ENCODE peak calls at places on chromosomes 3 and 15, in six cellular contexts. P, W, X, J, Z and F are unnamed samples.

GRCh38 chr3:27728195-27729087 is 6.3 kb upstream of the EOMES start:
- DNase-seq in P (no peak), W (no peak), X (no peak), J (peak), Z (no peak), F (no peak)

GRCh38 chr3:168534761-168535160 is 439.0 kb upstream of the GOLIM4 start:
- DNase-seq in P (no peak), W (no peak), X (no peak), J (no peak), Z (no peak), F (no peak)

GRCh38 chr3:197003461-197004385 is 25.9 kb downstream of the MELTF start:
- DNase-seq in P (peak), W (no peak), X (no peak), J (no peak), Z (peak), F (no peak)

GRCh38 chr3:111989061-111989678 is 9.6 kb upstream of the TAGLN3 start:
- DNase-seq in P (no peak), W (peak), X (no peak), J (peak), Z (no peak), F (no peak)

GRCh38 chr3:123805504-123805903 is 78.6 kb downstream of the MYLK start:
- DNase-seq in P (no peak), W (no peak), X (no peak), J (no peak), Z (no peak), F (no peak)

GRCh38 chr3:187024561-187025226 is 94.4 kb downstream of the ST6GAL1 start:
- DNase-seq in P (no peak), W (no peak), X (no peak), J (no peak), Z (no peak), F (no peak)

GRCh38 chr3:42254566-42254965 is 11.4 kb downstream of the CCK start:
- DNase-seq in P (no peak), W (no peak), X (no peak), J (no peak), Z (peak), F (no peak)

GRCh38 chr3:13264468-13264795 is 155.7 kb downstream of the NUP210 start:
- DNase-seq in P (no peak), W (no peak), X (no peak), J (no peak), Z (no peak), F (no peak)

GRCh38 chr3:65672876-65673815 is 365.6 kb downstream of the MAGI1 start:
- DNase-seq in P (peak), W (peak), X (peak), J (peak), Z (peak), F (peak)

GRCh38 chr3:56725175-56725574 is 42.1 kb upstream of the TASOR start:
- DNase-seq in P (no peak), W (no peak), X (no peak), J (peak), Z (no peak), F (no peak)

GRCh38 chr15:70259030-70259424 is 161.3 kb upstream of the TLE3 start:
- DNase-seq in P (peak), W (peak), X (peak), J (no peak), Z (peak), F (peak)

GRCh38 chr15:52018693-52019393 is at the start of gene MAPK6:
- DNase-seq in P (peak), W (peak), X (peak), J (peak), Z (peak), F (peak)

GRCh38 chr3:159169828-159170227 is 368.0 kb downstream of the MFSD1 start:
- DNase-seq in P (no peak), W (peak), X (no peak), J (no peak), Z (no peak), F (no peak)

GRCh38 chr3:171348121-171348520 is 112.1 kb downstream of the TNIK start:
- DNase-seq in P (no peak), W (no peak), X (no peak), J (no peak), Z (no peak), F (no peak)

GRCh38 chr3:12433823-12434222 is 50.5 kb upstream of the TSEN2 start:
- DNase-seq in P (no peak), W (no peak), X (no peak), J (no peak), Z (no peak), F (no peak)

GRCh38 chr3:48832691-48833090 is 15.0 kb downstream of the PRKAR2A start:
- DNase-seq in P (no peak), W (no peak), X (no peak), J (no peak), Z (no peak), F (no peak)

GRCh38 chr3:62928256-62928655 is 53.0 kb upstream of the CADPS start:
- DNase-seq in P (no peak), W (no peak), X (no peak), J (no peak), Z (no peak), F (no peak)

GRCh38 chr15:79463781-79464270 is 31.7 kb downstream of the MINAR1 start:
- DNase-seq in P (no peak), W (no peak), X (no peak), J (no peak), Z (no peak), F (no peak)

GRCh38 chr15:96388673-96389072 is 58.2 kb downstream of the NR2F2 start:
- DNase-seq in P (no peak), W (no peak), X (no peak), J (no peak), Z (no peak), F (no peak)

GRCh38 chr3:195897081-195897852 is 11.1 kb downstream of the TNK2 start:
- DNase-seq in P (peak), W (peak), X (no peak), J (peak), Z (no peak), F (no peak)

GRCh38 chr3:142251951-142252350 is 26.6 kb upstream of the GK5 start:
- DNase-seq in P (no peak), W (no peak), X (no peak), J (no peak), Z (no peak), F (no peak)

GRCh38 chr3:142958707-142959106 is 4.8 kb downstream of the PAQR9 start:
- DNase-seq in P (no peak), W (peak), X (no peak), J (no peak), Z (no peak), F (no peak)

GRCh38 chr3:150410311-150411105 is 2.4 kb downstream of the TSC22D2 start:
- DNase-seq in P (peak), W (no peak), X (peak), J (peak), Z (peak), F (peak)

GRCh38 chr15:26759991-26760390 is 12.9 kb downstream of the GABRB3 start:
- DNase-seq in P (no peak), W (no peak), X (no peak), J (no peak), Z (no peak), F (no peak)

GRCh38 chr3:169744332-169745054 is 20.4 kb downstream of the TERC start:
- DNase-seq in P (no peak), W (peak), X (no peak), J (no peak), Z (no peak), F (no peak)

GRCh38 chr3:193240850-193241706 is at the start of gene PLAAT1:
- DNase-seq in P (peak), W (peak), X (peak), J (peak), Z (no peak), F (peak)

GRCh38 chr3:31960793-31961431 is 20.1 kb downstream of the OSBPL10 start:
- DNase-seq in P (no peak), W (peak), X (no peak), J (peak), Z (no peak), F (no peak)

GRCh38 chr3:71652786-71653419 is 69.4 kb upstream of the FOXP1 start:
- DNase-seq in P (peak), W (peak), X (peak), J (peak), Z (peak), F (peak)

GRCh38 chr3:193132247-193132646 is 108.8 kb upstream of the PLAAT1 start:
- DNase-seq in P (no peak), W (peak), X (no peak), J (no peak), Z (no peak), F (no peak)

GRCh38 chr3:13474776-13475303 is 5.3 kb upstream of the HDAC11 start:
- DNase-seq in P (no peak), W (no peak), X (no peak), J (no peak), Z (no peak), F (no peak)

GRCh38 chr15:93895976-93896770 is 335.2 kb upstream of the MCTP2 start:
- DNase-seq in P (no peak), W (peak), X (no peak), J (no peak), Z (no peak), F (no peak)

GRCh38 chr15:35170216-35170615 is 85.1 kb upstream of the NANOGP8 start:
- DNase-seq in P (no peak), W (no peak), X (no peak), J (no peak), Z (no peak), F (no peak)

GRCh38 chr3:124275421-124275820 is 283.5 kb upstream of the ROPN1 start:
- DNase-seq in P (no peak), W (no peak), X (no peak), J (no peak), Z (no peak), F (no peak)

GRCh38 chr3:164486150-164486549 is 592.1 kb downstream of the SI start:
- DNase-seq in P (no peak), W (no peak), X (no peak), J (no peak), Z (no peak), F (no peak)

GRCh38 chr3:174125267-174125844 is 727.8 kb downstream of the NLGN1 start:
- DNase-seq in P (no peak), W (peak), X (no peak), J (peak), Z (no peak), F (no peak)

GRCh38 chr15:80405554-80405850 is 1.3 kb downstream of the ARNT2 start:
- DNase-seq in P (no peak), W (no peak), X (no peak), J (no peak), Z (no peak), F (no peak)

GRCh38 chr3:129123314-129124060 is 1.9 kb upstream of the RAB43 start:
- DNase-seq in P (no peak), W (peak), X (no peak), J (peak), Z (no peak), F (no peak)

GRCh38 chr3:46578973-46579755 is 13.1 kb upstream of the LRRC2 start:
- DNase-seq in P (no peak), W (no peak), X (no peak), J (no peak), Z (no peak), F (no peak)

GRCh38 chr15:31457631-31458526 is 131.2 kb downstream of the KLF13 start:
- DNase-seq in P (no peak), W (peak), X (no peak), J (no peak), Z (no peak), F (no peak)

GRCh38 chr15:31456329-31457060 is 129.9 kb downstream of the KLF13 start:
- DNase-seq in P (no peak), W (no peak), X (no peak), J (no peak), Z (no peak), F (no peak)

GRCh38 chr15:31453558-31454318 is 127.1 kb downstream of the KLF13 start:
- DNase-seq in P (no peak), W (no peak), X (no peak), J (no peak), Z (no peak), F (no peak)

GRCh38 chr15:31457161-31457560 is 130.5 kb downstream of the KLF13 start:
- DNase-seq in P (no peak), W (peak), X (no peak), J (no peak), Z (no peak), F (no peak)

DNA sequence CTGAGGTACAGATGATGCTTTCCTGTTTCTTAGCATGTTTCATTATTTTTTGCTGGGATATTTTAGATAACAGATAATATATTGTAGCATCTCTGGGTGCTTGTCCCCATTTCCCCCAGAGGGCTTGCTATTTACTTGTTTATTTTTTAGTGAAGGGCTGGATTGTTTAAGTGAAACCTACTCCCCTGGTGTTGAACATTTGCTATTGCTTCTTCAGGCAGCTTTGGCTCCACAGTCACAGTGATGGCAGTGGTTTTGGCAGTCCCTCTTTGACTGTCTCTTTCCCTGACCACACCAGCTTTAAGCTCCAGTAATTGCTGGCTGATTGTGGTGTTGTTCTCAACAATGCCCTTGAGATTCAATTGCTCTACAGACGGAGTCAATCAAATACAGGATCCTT is 128.9 kb downstream of the KLF13 start:
- DNase-seq in P (no peak), W (no peak), X (no peak), J (no peak), Z (no peak), F (no peak)
- TF ChIP-seq CTCF in P (no peak), W (peak), X (no peak), J (no peak), Z (no peak), F (no peak)

GRCh38 chr15:61702224-61703120 is 357.8 kb downstream of the VPS13C start:
- DNase-seq in P (no peak), W (peak), X (peak), J (no peak), Z (peak), F (no peak)
- TF ChIP-seq CTCF in P (no peak), W (peak), X (no peak), J (no peak), Z (no peak), F (no peak)

GRCh38 chr3:161443921-161444457 is 52.6 kb upstream of the OTOL1 start:
- DNase-seq in P (no peak), W (peak), X (no peak), J (no peak), Z (no peak), F (no peak)

GRCh38 chr3:161444678-161445077 is 51.9 kb upstream of the OTOL1 start:
- DNase-seq in P (no peak), W (no peak), X (no peak), J (no peak), Z (no peak), F (no peak)

GRCh38 chr3:161452179-161452578 is 44.4 kb upstream of the OTOL1 start:
- DNase-seq in P (no peak), W (no peak), X (no peak), J (no peak), Z (no peak), F (no peak)

GRCh38 chr3:161454615-161455014 is 42.0 kb upstream of the OTOL1 start:
- DNase-seq in P (no peak), W (no peak), X (no peak), J (no peak), Z (no peak), F (no peak)

GRCh38 chr3:161449784-161450183 is 46.8 kb upstream of the OTOL1 start:
- DNase-seq in P (no peak), W (no peak), X (no peak), J (no peak), Z (no peak), F (no peak)
- TF ChIP-seq CTCF in P (no peak), W (no peak), X (no peak), J (no peak), Z (no peak), F (no peak)

DNA sequence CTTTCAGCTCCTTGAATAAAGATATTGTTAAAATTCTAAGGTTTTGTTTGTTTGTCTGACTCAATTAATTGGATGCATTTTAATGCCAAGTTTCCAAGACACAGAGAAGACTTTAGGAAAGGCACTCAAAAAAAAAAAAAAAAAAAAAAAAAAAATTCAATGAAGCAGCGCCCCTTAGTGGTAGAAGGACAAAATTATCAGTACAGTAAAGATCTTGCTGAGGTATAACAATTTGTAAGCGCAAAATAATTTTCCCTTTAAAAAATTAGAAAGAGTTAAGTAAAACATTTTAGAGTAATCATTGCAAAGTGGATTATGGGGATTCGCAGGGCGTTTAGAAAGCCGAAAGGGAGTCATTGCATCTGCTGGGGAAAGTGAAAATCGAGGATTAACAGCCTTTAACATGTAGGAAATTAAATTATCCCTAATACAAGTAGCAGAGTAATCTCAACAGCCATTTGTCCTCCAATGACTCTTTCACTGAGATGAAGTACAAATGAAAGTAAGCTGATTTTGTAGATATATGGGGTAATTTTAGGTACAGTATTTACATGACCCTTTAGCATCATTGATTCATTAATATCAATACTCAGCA is 5.8 kb upstream of the DIS3L start:
- DNase-seq in P (no peak), W (peak), X (no peak), J (peak), Z (no peak), F (no peak)
- TF ChIP-seq CTCF in P (no peak), W (peak), X (peak), J (peak), Z (no peak), F (peak)

DNA sequence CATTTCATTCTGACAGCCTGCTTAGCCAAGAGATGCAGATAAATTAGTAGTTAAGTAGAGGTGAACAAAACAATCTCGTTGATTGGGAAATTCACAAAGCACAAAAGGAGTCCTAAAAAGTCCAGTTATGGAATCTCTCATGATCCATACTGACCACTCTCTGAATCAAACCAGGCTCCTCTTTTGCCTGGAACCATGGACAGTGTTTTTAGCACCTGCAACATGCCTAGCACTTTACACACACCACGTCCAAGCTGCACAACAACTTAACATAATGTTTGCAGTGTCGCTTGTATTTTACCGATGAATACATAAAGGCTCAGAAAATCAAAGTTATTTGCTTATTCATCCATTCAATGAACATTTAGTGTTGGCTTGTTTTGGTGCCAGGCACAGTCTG is 101.8 kb upstream of the ST8SIA2 start:
- DNase-seq in P (no peak), W (no peak), X (no peak), J (no peak), Z (no peak), F (no peak)
- TF ChIP-seq CTCF in P (no peak), W (no peak), X (no peak), J (no peak), Z (no peak), F (no peak)